ENCODE peak calls at places on chromosomes 6 and 20, in six cellular contexts. N is left ventricle myocardium inferior, Q is HFF-Myc, P is mucosa of descending colon, X is pancreas, G is cardiac muscle cell. A is an unnamed sample.

GRCh38 chr20:35619196-35620095 is 3.8 kb downstream of the SPAG4 start:
- DNase-seq in N (peak; percentile 81), Q (peak; percentile 45), P (peak; percentile 87), X (peak; percentile 85), G (peak; percentile 93), A (peak; percentile 54)

GRCh38 chr6:34025851-34026250 is 120.0 kb downstream of the GRM4 start:
- DNase-seq in N (no peak), Q (no peak), P (peak; percentile 13), X (no peak), G (peak; percentile 23), A (no peak)

GRCh38 chr6:32970413-32971244 is 2.2 kb downstream of the BRD2 start:
- DNase-seq in N (peak; percentile 92), Q (no peak), P (peak; percentile 94), X (peak; percentile 89), G (peak; percentile 91), A (peak; percentile 86)

GRCh38 chr6:24848461-24848860 is 49.7 kb upstream of the ARMH2 start:
- DNase-seq in N (no peak), Q (no peak), P (no peak), X (no peak), G (no peak), A (no peak)

GRCh38 chr6:47165918-47166317 is 123.8 kb upstream of the ADGRF1 start:
- DNase-seq in N (no peak), Q (no peak), P (no peak), X (no peak), G (no peak), A (no peak)

GRCh38 chr20:991850-992249 is 10.3 kb downstream of the RSPO4 start:
- DNase-seq in N (no peak), Q (no peak), P (no peak), X (no peak), G (no peak), A (no peak)

GRCh38 chr6:84453499-84453898 is 226.1 kb upstream of the CEP162 start:
- DNase-seq in N (no peak), Q (peak; percentile 14), P (no peak), X (no peak), G (no peak), A (no peak)

GRCh38 chr6:159400806-159401205 is 231.6 kb downstream of the FNDC1 start:
- DNase-seq in N (no peak), Q (no peak), P (no peak), X (no peak), G (no peak), A (no peak)

GRCh38 chr6:81769834-81770233 is 17.4 kb upstream of the TENT5A start:
- DNase-seq in N (no peak), Q (no peak), P (no peak), X (no peak), G (peak; percentile 23), A (no peak)

GRCh38 chr20:48052492-48052870 is 267.2 kb upstream of the SULF2 start:
- DNase-seq in N (no peak), Q (no peak), P (no peak), X (no peak), G (no peak), A (no peak)

GRCh38 chr6:170222498-170223471 is 68.1 kb downstream of the DLL1 start:
- DNase-seq in N (no peak), Q (no peak), P (no peak), X (peak; percentile 56), G (no peak), A (no peak)

GRCh38 chr6:112745765-112746164 is 398.6 kb downstream of the RFPL4B start:
- DNase-seq in N (no peak), Q (no peak), P (no peak), X (no peak), G (no peak), A (no peak)

GRCh38 chr6:93124226-93124625 is 295.1 kb downstream of the EPHA7 start:
- DNase-seq in N (no peak), Q (no peak), P (no peak), X (no peak), G (no peak), A (no peak)

GRCh38 chr6:7142228-7142801 is 34.6 kb downstream of the RREB1 start:
- DNase-seq in N (no peak), Q (no peak), P (no peak), X (no peak), G (no peak), A (no peak)

GRCh38 chr6:7138921-7139358 is 31.2 kb downstream of the RREB1 start:
- DNase-seq in N (no peak), Q (no peak), P (peak; percentile 74), X (no peak), G (no peak), A (no peak)

GRCh38 chr6:7138111-7138510 is 30.4 kb downstream of the RREB1 start:
- DNase-seq in N (no peak), Q (no peak), P (no peak), X (no peak), G (no peak), A (no peak)

GRCh38 chr6:7140631-7141366 is 33.0 kb downstream of the RREB1 start:
- DNase-seq in N (peak; percentile 91), Q (no peak), P (peak; percentile 93), X (peak; percentile 94), G (peak; percentile 91), A (no peak)

GRCh38 chr6:7139835-7140470 is 32.2 kb downstream of the RREB1 start:
- DNase-seq in N (no peak), Q (no peak), P (no peak), X (no peak), G (no peak), A (no peak)
- H3K4me3 ChIP-seq in N (peak overlapping the region; percentile 78), Q (no peak overlapping the region), P (no peak overlapping the region), X (no peak overlapping the region), G (no peak overlapping the region), A (no peak overlapping the region)

DNA sequence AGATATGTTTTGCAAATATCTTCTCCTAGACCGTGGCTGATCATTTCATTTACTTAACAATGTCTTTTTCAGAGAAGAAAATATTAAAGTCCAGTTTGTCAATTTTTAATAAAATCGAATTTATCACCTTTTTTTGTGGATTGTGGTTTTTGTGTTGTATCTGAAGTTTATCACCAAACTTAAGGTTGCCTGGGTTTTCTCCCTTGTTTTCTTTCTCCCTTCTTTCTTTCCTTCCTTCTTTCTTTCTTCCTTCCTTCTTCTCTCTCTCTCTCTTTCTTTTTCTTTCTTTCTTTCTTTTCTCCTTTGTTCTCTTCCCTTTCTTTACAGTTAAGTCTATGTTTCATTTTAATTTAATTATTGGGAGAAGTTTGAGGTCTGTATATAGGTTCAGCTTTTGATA is 68.7 kb downstream of the RNF182 start:
- DNase-seq in N (no peak), Q (no peak), P (no peak), X (no peak), G (no peak), A (no peak)
- TF ChIP-seq CTCF in N (no peak), Q (no peak), P (no peak), X (no peak), G (no peak), A (no peak)

GRCh38 chr20:53598140-53599038 is 4.8 kb upstream of the ZNF217 start:
- DNase-seq in N (no peak), Q (no peak), P (no peak), X (no peak), G (no peak), A (no peak)

GRCh38 chr20:53599039-53599362 is 5.4 kb upstream of the ZNF217 start:
- DNase-seq in N (no peak), Q (no peak), P (no peak), X (no peak), G (no peak), A (no peak)

GRCh38 chr20:53597085-53597482 is 3.4 kb upstream of the ZNF217 start:
- DNase-seq in N (no peak), Q (no peak), P (no peak), X (no peak), G (no peak), A (no peak)

GRCh38 chr20:53599378-53599777 is 5.7 kb upstream of the ZNF217 start:
- DNase-seq in N (no peak), Q (no peak), P (no peak), X (no peak), G (no peak), A (no peak)

DNA sequence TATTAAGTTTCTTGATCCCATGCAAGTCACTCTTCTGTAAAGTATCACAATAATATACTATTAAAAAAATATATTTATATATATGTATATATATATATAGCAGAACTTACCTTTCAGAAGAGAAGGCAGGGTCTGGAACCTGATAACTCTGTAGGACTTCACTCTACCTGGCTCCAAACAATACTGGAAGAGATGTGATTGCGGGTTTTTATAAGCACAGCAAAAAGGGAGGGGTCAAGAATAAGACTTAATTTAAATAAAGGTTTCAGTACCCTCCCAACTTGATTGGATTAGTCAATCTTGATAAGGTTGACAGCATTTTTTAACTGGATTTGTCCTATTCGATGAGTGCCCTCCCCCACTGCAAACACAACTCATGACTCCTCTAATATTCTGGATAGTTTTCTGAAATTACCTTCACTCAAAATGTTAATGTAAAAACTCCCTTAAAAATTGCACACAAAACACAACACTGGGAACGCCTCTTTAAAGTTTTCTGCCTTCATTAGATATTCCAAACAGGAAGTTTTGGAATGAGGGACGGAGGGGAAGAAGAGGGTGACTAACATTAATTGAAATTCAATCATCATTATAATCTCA is 4.0 kb upstream of the ZNF217 start:
- DNase-seq in N (no peak), Q (no peak), P (no peak), X (no peak), G (no peak), A (no peak)
- H3K4me3 ChIP-seq in N (no peak overlapping the region), Q (no peak overlapping the region), P (no peak overlapping the region), X (no peak overlapping the region), G (no peak overlapping the region), A (no peak overlapping the region)

DNA sequence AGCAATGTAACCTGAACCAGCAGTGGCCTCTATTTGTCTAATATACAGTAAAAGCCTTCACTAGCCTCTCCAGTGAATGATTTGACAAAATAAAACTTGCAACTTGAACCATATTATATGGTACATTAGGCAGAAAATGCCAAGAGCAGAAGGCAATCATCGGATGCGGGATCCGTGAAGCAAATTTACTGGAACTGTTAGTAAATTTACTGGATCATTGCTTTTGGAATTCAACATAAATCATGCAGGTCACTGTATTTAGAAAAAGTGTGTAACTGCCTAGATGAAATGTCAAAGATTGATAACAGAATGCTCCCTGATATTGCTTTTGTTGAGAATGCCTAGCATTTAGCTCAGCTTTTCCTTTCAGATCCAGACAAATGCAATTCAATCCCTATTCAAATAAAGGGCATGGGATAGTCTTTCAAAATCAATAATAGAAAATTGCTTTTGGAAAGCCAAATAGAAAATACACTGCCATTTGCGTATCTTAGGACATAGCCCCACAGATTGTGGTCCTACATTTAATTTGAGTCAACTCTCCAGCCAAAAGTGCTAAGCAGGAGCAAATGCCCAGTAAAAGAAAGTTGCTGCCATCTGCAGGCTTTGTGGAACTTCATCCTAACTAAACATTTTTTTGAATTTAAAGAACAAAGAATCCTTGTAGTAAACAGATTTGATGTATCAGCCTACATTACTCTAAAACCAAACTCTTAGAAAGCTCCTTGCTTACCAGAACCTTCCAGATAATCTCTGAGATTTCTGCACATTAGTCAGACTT is 109.5 kb upstream of the HSF2 start:
- DNase-seq in N (no peak), Q (no peak), P (no peak), X (no peak), G (peak; percentile 44), A (no peak)
- TF ChIP-seq CTCF in N (peak; percentile 55), Q (peak; percentile 9), P (no peak), X (no peak), G (no peak), A (peak; percentile 34)

GRCh38 chr20:63359937-63360849 is 956 bp downstream of the CHRNA4 start:
- DNase-seq in N (no peak), Q (no peak), P (no peak), X (no peak), G (no peak), A (no peak)
- H3K4me3 ChIP-seq in N (peak overlapping the region; percentile 55), Q (no peak overlapping the region), P (no peak overlapping the region), X (no peak overlapping the region), G (peak overlapping the region; percentile 9), A (no peak overlapping the region)